ENCODE peak calls at places on chromosomes 11 and 22, in four cellular contexts. Q is RWPE1, A is A549, S is colonic mucosa. V is an unnamed sample.
A peak's percentile ranks its signal among the peaks of the same experiment; 100 is the strongest.

GRCh38 chr11:99257131-99257530 is 236.4 kb downstream of the CNTN5 start:
- DNase-seq in Q (no peak), A (no peak), S (no peak), V (no peak)

GRCh38 chr11:12696911-12697581 is 22.8 kb downstream of the TEAD1 start:
- DNase-seq in Q (peak; percentile 72), A (no peak), S (no peak), V (no peak)

GRCh38 chr11:47905358-47906059 is 57.4 kb upstream of the NUP160 start:
- DNase-seq in Q (peak; percentile 27), A (no peak), S (no peak), V (peak; percentile 75)

GRCh38 chr11:57213282-57214086 is 23.6 kb downstream of the APLNR start:
- DNase-seq in Q (no peak), A (no peak), S (no peak), V (no peak)

GRCh38 chr11:65262381-65262680 is 569 bp downstream of the POLA2 start:
- DNase-seq in Q (no peak), A (no peak), S (peak; percentile 54), V (no peak)

GRCh38 chr11:76209956-76210885 is 3.9 kb upstream of the WNT11 start:
- DNase-seq in Q (peak; percentile 49), A (no peak), S (peak; percentile 69), V (peak; percentile 26)

GRCh38 chr11:112805658-112806057 is 155.6 kb upstream of the NCAM1 start:
- DNase-seq in Q (no peak), A (no peak), S (no peak), V (no peak)

GRCh38 chr11:129880311-129880710 is 15.1 kb downstream of the NFRKB start:
- DNase-seq in Q (no peak), A (no peak), S (no peak), V (no peak)

GRCh38 chr11:12079726-12080556 is 30.4 kb upstream of the MICAL2 start:
- DNase-seq in Q (peak; percentile 94), A (peak; percentile 82), S (no peak), V (peak; percentile 94)

GRCh38 chr11:59025097-59025496 is 61.0 kb upstream of the GLYATL1B start:
- DNase-seq in Q (no peak), A (no peak), S (peak; percentile 53), V (no peak)

GRCh38 chr22:30291334-30291892 is 2.1 kb upstream of the CASTOR1 start:
- DNase-seq in Q (no peak), A (no peak), S (no peak), V (no peak)

GRCh38 chr22:30289126-30289979 is at the start of gene CASTOR1:
- DNase-seq in Q (peak; percentile 98), A (peak; percentile 96), S (peak; percentile 99), V (peak; percentile 98)

GRCh38 chr22:30290318-30290678 is 993 bp upstream of the CASTOR1 start:
- DNase-seq in Q (no peak), A (no peak), S (no peak), V (no peak)

GRCh38 chr22:30289980-30290313 is 642 bp upstream of the CASTOR1 start:
- DNase-seq in Q (no peak), A (no peak), S (no peak), V (no peak)

GRCh38 chr22:30290679-30291333 is 1.5 kb upstream of the CASTOR1 start:
- DNase-seq in Q (peak; percentile 64), A (no peak), S (peak; percentile 70), V (peak; percentile 56)
- H3K27ac ChIP-seq in Q (peak overlapping the region; percentile 95), A (peak overlapping the region; percentile 57), S (peak overlapping the region; percentile 58), V (no peak overlapping the region)

GRCh38 chr11:124582565-124582964 is 12.8 kb downstream of the OR8A1 start:
- DNase-seq in Q (no peak), A (no peak), S (no peak), V (no peak)
- TF ChIP-seq CTCF in Q (no peak), A (no peak), S (no peak), V (no peak)

GRCh38 chr11:86194998-86195397 is 49.6 kb upstream of the EED start:
- DNase-seq in Q (no peak), A (no peak), S (no peak), V (no peak)

GRCh38 chr11:86191874-86192273 is 52.7 kb upstream of the EED start:
- DNase-seq in Q (no peak), A (no peak), S (no peak), V (no peak)

GRCh38 chr11:86193297-86194095 is 51.1 kb upstream of the EED start:
- DNase-seq in Q (peak; percentile 73), A (peak; percentile 87), S (peak; percentile 82), V (peak; percentile 88)

GRCh38 chr11:86196291-86196690 is 48.3 kb upstream of the EED start:
- DNase-seq in Q (no peak), A (no peak), S (no peak), V (no peak)

GRCh38 chr11:86192858-86193257 is 51.7 kb upstream of the EED start:
- DNase-seq in Q (no peak), A (no peak), S (no peak), V (no peak)
- H3K27ac ChIP-seq in Q (no peak overlapping the region), A (peak overlapping the region; percentile 81), S (peak overlapping the region; percentile 41), V (no peak overlapping the region)

GRCh38 chr11:92136792-92137191 is 87.8 kb upstream of the FAT3 start:
- DNase-seq in Q (no peak), A (no peak), S (no peak), V (no peak)
- TF ChIP-seq CTCF in Q (no peak), A (peak; percentile 16), S (no peak), V (peak; percentile 45)

GRCh38 chr11:121655481-121656332 is 202.9 kb upstream of the SORL1-AS1 start:
- DNase-seq in Q (peak; percentile 81), A (peak; percentile 72), S (peak; percentile 79), V (peak; percentile 96)

GRCh38 chr11:121657191-121657590 is 204.4 kb upstream of the SORL1-AS1 start:
- DNase-seq in Q (no peak), A (no peak), S (no peak), V (no peak)

GRCh38 chr11:121656333-121657090 is 203.7 kb upstream of the SORL1-AS1 start:
- DNase-seq in Q (no peak), A (no peak), S (no peak), V (no peak)

GRCh38 chr11:121652982-121653381 is 200.2 kb upstream of the SORL1-AS1 start:
- DNase-seq in Q (no peak), A (no peak), S (no peak), V (no peak)

DNA sequence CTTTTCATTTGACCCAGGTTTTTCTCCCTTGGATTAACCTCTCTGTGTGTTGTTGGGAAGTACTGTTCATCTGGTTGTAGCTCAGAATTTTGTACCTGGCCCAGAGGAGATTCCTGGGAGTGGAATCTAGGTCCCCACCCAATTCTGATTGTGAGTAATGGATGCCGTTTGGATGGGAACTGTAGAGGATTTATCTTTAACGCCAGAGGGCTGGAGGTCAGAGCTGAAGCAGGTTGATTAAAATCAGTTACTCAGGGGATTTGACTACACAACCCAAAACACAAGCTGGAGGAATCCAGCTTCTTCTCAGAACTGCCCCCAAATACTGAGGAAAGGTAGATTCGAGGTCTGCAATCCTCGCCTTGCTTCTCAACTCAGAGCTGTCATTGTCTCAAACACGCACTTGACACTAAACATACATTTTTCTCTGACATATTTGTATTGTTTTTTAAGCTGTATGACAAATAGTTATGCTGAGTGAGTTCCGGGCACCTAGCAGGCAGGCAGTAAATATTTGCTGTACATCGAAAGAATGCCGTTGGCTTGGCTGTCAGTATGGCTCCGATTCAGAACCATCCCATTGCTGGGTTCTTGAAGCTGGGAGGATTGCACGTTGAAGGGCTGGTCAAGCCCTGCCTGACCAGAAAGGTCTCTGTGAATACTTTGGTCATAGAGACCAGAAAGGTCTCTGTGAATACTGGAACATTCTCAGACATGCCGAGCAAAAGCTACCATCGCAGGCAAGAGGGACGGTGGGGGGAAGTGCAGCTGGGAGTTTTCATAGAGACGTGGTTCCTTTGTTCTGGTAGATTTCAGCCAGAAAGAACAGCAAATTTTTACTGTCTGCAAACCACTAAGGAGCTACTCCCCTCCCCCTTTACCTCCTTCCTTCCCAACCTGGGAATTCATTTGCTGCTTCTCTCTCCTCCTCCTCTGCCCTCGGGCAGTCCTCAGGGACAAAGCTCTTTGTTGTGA is 202.0 kb upstream of the SORL1-AS1 start:
- DNase-seq in Q (peak; percentile 18), A (no peak), S (no peak), V (no peak)
- H3K27ac ChIP-seq in Q (peak overlapping the region; percentile 84), A (peak overlapping the region; percentile 87), S (peak overlapping the region; percentile 39), V (peak overlapping the region; percentile 98)

DNA sequence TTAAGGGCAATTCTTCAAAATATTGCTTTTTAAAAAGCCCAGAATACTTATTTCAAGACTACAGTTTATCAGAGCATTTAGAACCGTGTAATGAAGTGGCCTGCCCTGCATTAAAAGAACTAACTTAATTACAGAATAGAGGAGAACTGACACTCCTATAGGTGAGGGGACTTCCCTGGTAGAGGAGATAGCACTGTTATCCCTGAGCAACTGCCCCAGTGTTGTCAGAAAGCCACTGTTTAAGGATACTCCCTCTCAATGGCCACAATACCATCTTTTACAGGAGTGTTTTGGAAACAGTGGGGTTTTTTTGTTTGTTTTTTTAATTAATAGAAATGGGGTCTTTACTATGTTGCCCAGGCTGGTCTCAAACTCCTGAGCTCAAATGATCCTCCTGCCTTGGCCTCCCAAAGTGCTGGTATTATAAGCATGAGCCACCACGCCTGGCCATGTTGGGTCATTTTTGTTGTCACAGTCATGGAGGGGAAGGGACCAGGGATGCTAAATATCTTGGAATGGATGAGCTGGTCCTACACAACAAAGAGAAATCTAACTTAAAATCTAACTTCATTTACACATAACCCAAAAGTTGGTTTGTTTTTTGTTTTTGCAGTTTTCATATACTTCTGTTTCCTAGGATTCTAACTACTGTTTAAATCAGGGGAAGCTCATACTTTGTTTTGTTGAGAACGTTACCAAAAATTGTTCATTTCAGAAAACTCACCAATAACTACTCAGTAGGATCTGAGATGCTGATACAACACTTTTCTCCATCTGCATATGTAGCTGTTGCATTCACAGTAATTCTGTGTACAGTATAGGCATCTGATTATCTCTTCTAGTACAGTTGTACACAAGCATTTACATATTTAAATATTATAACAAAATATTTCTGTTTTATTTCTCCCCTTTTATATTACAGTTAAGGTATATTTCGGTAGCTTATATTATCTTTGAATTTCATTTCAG is 8.1 kb downstream of the RPL27A start:
- DNase-seq in Q (no peak), A (no peak), S (no peak), V (no peak)
- TF ChIP-seq CTCF in Q (no peak), A (no peak), S (no peak), V (no peak)

DNA sequence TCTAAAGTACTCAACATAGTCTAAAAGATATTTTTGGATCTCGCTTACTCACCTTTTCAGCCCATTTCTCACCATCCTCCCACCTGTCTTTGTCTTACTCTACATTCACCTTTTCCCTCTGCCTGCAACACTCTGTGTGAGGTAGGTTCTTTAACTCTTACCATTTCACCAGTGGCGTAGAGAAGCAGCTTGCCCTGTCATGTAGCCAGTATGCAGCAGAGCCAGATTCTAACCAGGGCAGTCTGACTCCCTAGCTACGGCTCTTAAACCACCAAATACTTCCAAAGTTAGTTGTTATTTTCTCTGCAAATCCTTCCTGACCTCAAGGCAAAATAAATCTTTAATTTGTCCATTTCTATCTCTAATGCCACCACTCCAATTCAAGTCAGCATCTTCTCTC is 7.5 kb downstream of the ALG8 start:
- DNase-seq in Q (no peak), A (no peak), S (no peak), V (peak; percentile 3)
- H3K27ac ChIP-seq in Q (no peak overlapping the region), A (no peak overlapping the region), S (no peak overlapping the region), V (no peak overlapping the region)